ENCODE peak calls at places on chromosomes 11 and 22, in six cellular contexts. W is fibroblast of lung, V is cardiac muscle cell, A is AG04450, E is thoracic aorta, Q is Panc1. C is an unnamed sample.
A peak's percentile ranks its signal among the peaks of the same experiment; 100 is the strongest.

GRCh38 chr11:119029340-119030028 is 1.2 kb downstream of the SLC37A4 start:
- DNase-seq in W (no peak), V (peak; percentile 6), A (no peak), E (no peak), Q (no peak), C (no peak)

GRCh38 chr11:66292543-66293332 is 1.0 kb downstream of the TMEM151A start:
- DNase-seq in W (no peak), V (no peak), A (no peak), E (no peak), Q (no peak), C (no peak)

GRCh38 chr11:92225206-92225562 is 566 bp downstream of the FAT3 start:
- DNase-seq in W (no peak), V (no peak), A (no peak), E (no peak), Q (no peak), C (no peak)

GRCh38 chr22:26401726-26402125 is 27.3 kb upstream of the ASPHD2 start:
- DNase-seq in W (no peak), V (no peak), A (no peak), E (no peak), Q (no peak), C (no peak)

GRCh38 chr11:9313648-9314290 is 624 bp downstream of the TMEM41B start:
- DNase-seq in W (peak; percentile 27), V (peak; percentile 27), A (no peak), E (no peak), Q (no peak), C (no peak)

GRCh38 chr11:30914143-30914762 is 328.1 kb upstream of the MPPED2 start:
- DNase-seq in W (peak; percentile 50), V (peak; percentile 71), A (peak; percentile 16), E (no peak), Q (no peak), C (no peak)

GRCh38 chr22:41933411-41934177 is 7.0 kb upstream of the TNFRSF13C start:
- DNase-seq in W (no peak), V (no peak), A (no peak), E (no peak), Q (no peak), C (no peak)

GRCh38 chr11:108500169-108500568 is 2.0 kb upstream of the POGLUT3 start:
- DNase-seq in W (no peak), V (no peak), A (no peak), E (no peak), Q (no peak), C (no peak)

GRCh38 chr11:59669611-59670009 is 773 bp upstream of the PATL1 start:
- DNase-seq in W (peak; percentile 59), V (peak; percentile 80), A (no peak), E (no peak), Q (no peak), C (peak; percentile 78)

GRCh38 chr11:73185680-73186293 is 32.3 kb upstream of the P2RY2 start:
- DNase-seq in W (peak; percentile 81), V (peak; percentile 38), A (peak; percentile 27), E (peak; percentile 62), Q (no peak), C (peak; percentile 89)

GRCh38 chr22:45731798-45732495 is 60.3 kb downstream of the ATXN10 start:
- DNase-seq in W (peak; percentile 60), V (peak; percentile 51), A (no peak), E (no peak), Q (no peak), C (no peak)

GRCh38 chr11:11426226-11426915 is 73.3 kb upstream of the CSNK2A3 start:
- DNase-seq in W (no peak), V (no peak), A (no peak), E (no peak), Q (no peak), C (no peak)

GRCh38 chr22:44616461-44616860 is 85.5 kb upstream of the PRR5 start:
- DNase-seq in W (no peak), V (no peak), A (no peak), E (no peak), Q (no peak), C (no peak)

GRCh38 chr11:126519653-126520573 is 164.4 kb downstream of the ST3GAL4 start:
- DNase-seq in W (no peak), V (no peak), A (no peak), E (no peak), Q (no peak), C (no peak)

GRCh38 chr11:45087301-45087700 is 59.1 kb upstream of the PRDM11 start:
- DNase-seq in W (no peak), V (no peak), A (no peak), E (no peak), Q (no peak), C (no peak)

GRCh38 chr22:37965940-37966664 is 12.6 kb downstream of the POLR2F start:
- DNase-seq in W (peak; percentile 48), V (peak; percentile 16), A (no peak), E (no peak), Q (no peak), C (no peak)

GRCh38 chr11:31959711-31960110 is 131.2 kb upstream of the RCN1 start:
- DNase-seq in W (peak; percentile 63), V (no peak), A (no peak), E (no peak), Q (no peak), C (no peak)

DNA sequence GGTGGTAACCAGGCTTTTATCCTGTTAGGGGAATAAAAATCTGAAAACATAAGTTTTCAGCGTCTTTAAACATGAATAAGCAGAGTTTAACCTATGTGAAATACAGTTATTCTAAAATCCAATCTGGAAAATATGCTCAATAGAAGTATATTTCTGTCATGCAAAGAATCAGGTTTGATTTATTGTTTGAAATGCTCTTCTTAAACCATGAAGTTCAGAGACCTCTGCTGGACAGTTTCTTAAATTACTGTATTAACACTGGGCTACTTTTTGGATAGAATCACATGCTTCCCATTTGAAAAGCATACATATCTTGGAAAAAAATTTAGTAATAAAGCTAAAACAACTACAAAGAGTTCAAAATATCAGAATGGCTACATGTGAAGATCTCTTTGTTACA is 25.4 kb downstream of the APIP start:
- DNase-seq in W (peak; percentile 42), V (peak; percentile 73), A (peak; percentile 3), E (no peak), Q (no peak), C (no peak)
- TF ChIP-seq CTCF in W (no peak), V (peak; percentile 44), A (peak; percentile 56), E (no peak), Q (peak; percentile 43), C (no peak)

DNA sequence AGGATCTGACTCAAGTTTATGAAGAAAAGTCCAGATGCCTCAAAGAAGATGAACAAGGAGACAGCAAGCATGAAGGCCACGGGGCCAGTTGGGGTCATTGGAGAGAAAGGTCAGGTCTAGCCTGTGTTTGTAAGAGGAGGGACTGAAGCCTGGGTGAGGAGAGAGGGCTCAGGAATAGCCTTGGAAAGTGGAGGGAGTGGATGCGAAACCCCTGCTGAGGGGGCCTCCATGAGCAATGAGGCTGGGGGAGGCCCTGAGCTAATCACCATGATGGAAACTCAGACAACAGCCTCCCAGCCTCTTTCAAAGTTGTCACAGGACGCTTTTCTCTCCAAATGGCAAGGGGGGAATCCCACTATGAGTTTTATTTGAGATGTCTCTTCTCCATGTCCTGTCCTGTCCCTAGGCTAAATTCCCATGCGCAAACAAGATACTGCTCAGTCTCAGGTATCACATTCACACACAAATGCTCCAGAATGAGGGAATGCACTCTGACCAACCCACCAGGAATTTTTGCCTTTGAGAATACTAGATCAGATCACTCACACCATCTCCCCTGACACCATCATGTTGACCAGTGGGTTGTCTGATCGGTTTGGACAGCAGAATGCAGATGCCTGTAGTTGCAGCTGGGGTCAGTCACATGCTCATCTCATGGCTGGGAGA is 51.3 kb upstream of the TOP3B start:
- DNase-seq in W (no peak), V (no peak), A (no peak), E (no peak), Q (no peak), C (no peak)
- H3K4me3 ChIP-seq in W (no peak overlapping the region), V (no peak overlapping the region), A (no peak overlapping the region), E (no peak overlapping the region), Q (no peak overlapping the region), C (no peak overlapping the region)

GRCh38 chr22:17944205-17944725 is 80.1 kb downstream of the MICAL3 start:
- DNase-seq in W (no peak), V (no peak), A (no peak), E (no peak), Q (no peak), C (no peak)
- H3K27ac ChIP-seq in W (no peak overlapping the region), V (no peak overlapping the region), A (no peak overlapping the region), E (peak overlapping the region; percentile 19), Q (no peak overlapping the region), C (peak overlapping the region; percentile 56)

DNA sequence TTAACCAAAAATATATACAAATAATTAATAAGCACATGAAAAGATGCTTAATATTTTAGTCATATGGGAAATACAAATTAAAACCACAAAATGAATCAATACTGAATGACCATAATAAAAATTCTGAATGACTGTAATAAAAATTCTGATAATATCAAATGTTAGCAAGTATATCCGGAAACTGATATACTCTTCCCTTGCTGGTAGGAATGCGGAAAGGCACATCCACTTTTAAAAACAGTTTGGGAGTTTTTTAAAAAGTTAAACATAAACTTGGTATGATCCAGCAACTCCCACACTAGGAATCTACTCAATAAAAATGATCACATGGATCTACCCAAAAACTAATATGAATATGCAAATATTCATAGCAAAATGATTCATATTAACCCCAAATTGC is 30.8 kb upstream of the GRIA4 start:
- DNase-seq in W (no peak), V (no peak), A (no peak), E (no peak), Q (no peak), C (no peak)
- TF ChIP-seq CTCF in W (no peak), V (no peak), A (peak; percentile 12), E (no peak), Q (no peak), C (no peak)

GRCh38 chr11:115420524-115420923 is 83.7 kb downstream of the CADM1 start:
- DNase-seq in W (no peak), V (no peak), A (no peak), E (no peak), Q (no peak), C (no peak)

GRCh38 chr11:115422013-115422697 is 82.1 kb downstream of the CADM1 start:
- DNase-seq in W (no peak), V (no peak), A (no peak), E (no peak), Q (no peak), C (no peak)

GRCh38 chr11:115423728-115424459 is 80.3 kb downstream of the CADM1 start:
- DNase-seq in W (no peak), V (no peak), A (no peak), E (no peak), Q (no peak), C (no peak)

GRCh38 chr11:115418626-115419025 is 85.6 kb downstream of the CADM1 start:
- DNase-seq in W (no peak), V (no peak), A (no peak), E (no peak), Q (no peak), C (no peak)

GRCh38 chr11:115421338-115422012 is 82.7 kb downstream of the CADM1 start:
- DNase-seq in W (no peak), V (no peak), A (no peak), E (no peak), Q (no peak), C (no peak)
- H3K4me3 ChIP-seq in W (no peak overlapping the region), V (no peak overlapping the region), A (no peak overlapping the region), E (no peak overlapping the region), Q (no peak overlapping the region), C (no peak overlapping the region)

GRCh38 chr22:22099833-22100812 is 117.5 kb upstream of the TOP3B start:
- DNase-seq in W (no peak), V (peak; percentile 13), A (no peak), E (no peak), Q (no peak), C (no peak)
- H3K27ac ChIP-seq in W (no peak overlapping the region), V (no peak overlapping the region), A (no peak overlapping the region), E (no peak overlapping the region), Q (no peak overlapping the region), C (no peak overlapping the region)